ENCODE peak calls at places on chromosome 18, in six cellular contexts. One of them, this sample, is unnamed.
A peak's percentile ranks its signal among the peaks of the same experiment; 100 is the strongest.

GRCh38 chr18:56873441-56874140 is 222.4 kb downstream of the WDR7 start:
- DNase-seq in HepG2: peak; percentile 28
- DNase-seq in uterus: no peak
- DNase-seq in OCI-LY7: peak; percentile 17
- DNase-seq in fibroblast of pulmonary artery: peak; percentile 55
- DNase-seq in AG04450: no peak
- DNase-seq in this sample: no peak

GRCh38 chr18:45136381-45137088 is 455.8 kb downstream of the SETBP1 start:
- DNase-seq in AG04450: no peak
- DNase-seq in HepG2: no peak
- DNase-seq in OCI-LY7: no peak
- DNase-seq in fibroblast of pulmonary artery: no peak
- DNase-seq in uterus: no peak
- DNase-seq in this sample: no peak

GRCh38 chr18:21481739-21482138 is 118.8 kb downstream of the ESCO1 start:
- DNase-seq in OCI-LY7: no peak
- DNase-seq in uterus: no peak
- DNase-seq in HepG2: no peak
- DNase-seq in AG04450: no peak
- DNase-seq in fibroblast of pulmonary artery: no peak
- DNase-seq in this sample: no peak

GRCh38 chr18:44766461-44766860 is 85.8 kb downstream of the SETBP1 start:
- DNase-seq in AG04450: no peak
- DNase-seq in uterus: no peak
- DNase-seq in fibroblast of pulmonary artery: no peak
- DNase-seq in HepG2: no peak
- DNase-seq in OCI-LY7: no peak
- DNase-seq in this sample: no peak

GRCh38 chr18:25223211-25223610 is 128.8 kb downstream of the ZNF521 start:
- DNase-seq in uterus: no peak
- DNase-seq in AG04450: no peak
- DNase-seq in fibroblast of pulmonary artery: no peak
- DNase-seq in OCI-LY7: no peak
- DNase-seq in HepG2: no peak
- DNase-seq in this sample: no peak

GRCh38 chr18:57797209-57797651 is 5.9 kb downstream of the ATP8B1 start:
- DNase-seq in uterus: no peak
- DNase-seq in HepG2: peak; percentile 93
- DNase-seq in fibroblast of pulmonary artery: no peak
- DNase-seq in OCI-LY7: no peak
- DNase-seq in AG04450: no peak
- DNase-seq in this sample: no peak

GRCh38 chr18:50277935-50278334 is 3.4 kb downstream of the MBD1 start:
- DNase-seq in AG04450: no peak
- DNase-seq in HepG2: no peak
- DNase-seq in uterus: no peak
- DNase-seq in fibroblast of pulmonary artery: peak; percentile 73
- DNase-seq in OCI-LY7: no peak
- DNase-seq in this sample: no peak

GRCh38 chr18:79952996-79953559 is 1.6 kb upstream of the SLC66A2 start:
- DNase-seq in HepG2: no peak
- DNase-seq in OCI-LY7: no peak
- DNase-seq in uterus: no peak
- DNase-seq in fibroblast of pulmonary artery: no peak
- DNase-seq in AG04450: no peak
- DNase-seq in this sample: no peak

GRCh38 chr18:10410472-10411300 is 43.7 kb upstream of the APCDD1 start:
- DNase-seq in OCI-LY7: no peak
- DNase-seq in HepG2: no peak
- DNase-seq in uterus: no peak
- DNase-seq in AG04450: no peak
- DNase-seq in fibroblast of pulmonary artery: no peak
- DNase-seq in this sample: no peak

GRCh38 chr18:79530821-79531220 is 135.1 kb downstream of the NFATC1 start:
- DNase-seq in HepG2: no peak
- DNase-seq in fibroblast of pulmonary artery: no peak
- DNase-seq in uterus: peak; percentile 6
- DNase-seq in OCI-LY7: no peak
- DNase-seq in AG04450: no peak
- DNase-seq in this sample: no peak

GRCh38 chr18:75097491-75098225 is 111.3 kb downstream of the PTGR3 start:
- DNase-seq in AG04450: no peak
- DNase-seq in HepG2: no peak
- DNase-seq in uterus: no peak
- DNase-seq in OCI-LY7: no peak
- DNase-seq in fibroblast of pulmonary artery: no peak
- DNase-seq in this sample: no peak

GRCh38 chr18:9417081-9417841 is 58.1 kb upstream of the RALBP1 start:
- DNase-seq in OCI-LY7: no peak
- DNase-seq in fibroblast of pulmonary artery: peak; percentile 67
- DNase-seq in uterus: peak; percentile 38
- DNase-seq in HepG2: no peak
- DNase-seq in AG04450: no peak
- DNase-seq in this sample: peak; percentile 69

GRCh38 chr18:44474596-44474995 is 206.1 kb upstream of the SETBP1 start:
- DNase-seq in AG04450: no peak
- DNase-seq in OCI-LY7: no peak
- DNase-seq in HepG2: no peak
- DNase-seq in uterus: no peak
- DNase-seq in fibroblast of pulmonary artery: no peak
- DNase-seq in this sample: no peak

GRCh38 chr18:61443311-61443710 is 110.1 kb downstream of the CDH20 start:
- DNase-seq in OCI-LY7: no peak
- DNase-seq in AG04450: no peak
- DNase-seq in HepG2: no peak
- DNase-seq in uterus: no peak
- DNase-seq in fibroblast of pulmonary artery: no peak
- DNase-seq in this sample: no peak

GRCh38 chr18:52082250-52082649 is 257.7 kb upstream of the DCC start:
- DNase-seq in HepG2: peak; percentile 7
- DNase-seq in uterus: no peak
- DNase-seq in AG04450: no peak
- DNase-seq in fibroblast of pulmonary artery: no peak
- DNase-seq in OCI-LY7: no peak
- DNase-seq in this sample: no peak

GRCh38 chr18:55265916-55266488 is 306.7 kb upstream of the CCDC68 start:
- DNase-seq in fibroblast of pulmonary artery: peak; percentile 53
- DNase-seq in uterus: no peak
- DNase-seq in HepG2: no peak
- DNase-seq in OCI-LY7: no peak
- DNase-seq in AG04450: no peak
- DNase-seq in this sample: no peak

GRCh38 chr18:24968233-24968775 is 383.7 kb downstream of the ZNF521 start:
- DNase-seq in HepG2: no peak
- DNase-seq in OCI-LY7: no peak
- DNase-seq in AG04450: no peak
- DNase-seq in uterus: no peak
- DNase-seq in fibroblast of pulmonary artery: no peak
- DNase-seq in this sample: no peak

GRCh38 chr18:39305756-39306155 is 1740.2 kb upstream of the CELF4 start:
- DNase-seq in AG04450: no peak
- DNase-seq in fibroblast of pulmonary artery: no peak
- DNase-seq in uterus: no peak
- DNase-seq in HepG2: no peak
- DNase-seq in OCI-LY7: no peak
- DNase-seq in this sample: no peak

GRCh38 chr18:616380-616995 is 19.7 kb downstream of the CLUL1 start:
- DNase-seq in HepG2: peak; percentile 35
- DNase-seq in uterus: no peak
- DNase-seq in fibroblast of pulmonary artery: peak; percentile 77
- DNase-seq in AG04450: no peak
- DNase-seq in OCI-LY7: peak; percentile 46
- DNase-seq in this sample: no peak

GRCh38 chr18:12405066-12405465 is 2.7 kb upstream of the PRELID3A start:
- DNase-seq in fibroblast of pulmonary artery: no peak
- DNase-seq in AG04450: no peak
- DNase-seq in OCI-LY7: no peak
- DNase-seq in HepG2: no peak
- DNase-seq in uterus: no peak
- DNase-seq in this sample: no peak

GRCh38 chr18:55588001-55588875 is at the start of gene TCF4:
- DNase-seq in fibroblast of pulmonary artery: peak; percentile 76
- DNase-seq in HepG2: no peak
- DNase-seq in AG04450: no peak
- DNase-seq in OCI-LY7: peak; percentile 55
- DNase-seq in uterus: peak; percentile 47
- DNase-seq in this sample: no peak

GRCh38 chr18:78406743-78407455 is 572.7 kb upstream of the SALL3 start:
- DNase-seq in fibroblast of pulmonary artery: no peak
- DNase-seq in uterus: no peak
- DNase-seq in HepG2: no peak
- DNase-seq in OCI-LY7: no peak
- DNase-seq in AG04450: no peak
- DNase-seq in this sample: no peak

GRCh38 chr18:80159713-80160636 is 50.9 kb downstream of the ADNP2 start:
- DNase-seq in HepG2: no peak
- DNase-seq in AG04450: no peak
- DNase-seq in OCI-LY7: no peak
- DNase-seq in uterus: no peak
- DNase-seq in fibroblast of pulmonary artery: peak; percentile 51
- DNase-seq in this sample: no peak

GRCh38 chr18:46042571-46043123 is 29.4 kb downstream of the PSTPIP2 start:
- DNase-seq in HepG2: no peak
- DNase-seq in AG04450: no peak
- DNase-seq in fibroblast of pulmonary artery: peak; percentile 90
- DNase-seq in OCI-LY7: no peak
- DNase-seq in uterus: no peak
- DNase-seq in this sample: no peak

GRCh38 chr18:10750386-10751035 is 224.7 kb downstream of the NAPG start:
- DNase-seq in HepG2: peak; percentile 60
- DNase-seq in fibroblast of pulmonary artery: peak; percentile 69
- DNase-seq in uterus: no peak
- DNase-seq in OCI-LY7: no peak
- DNase-seq in AG04450: no peak
- DNase-seq in this sample: no peak

GRCh38 chr18:32328974-32329373 is 139.1 kb downstream of the MEP1B start:
- DNase-seq in fibroblast of pulmonary artery: no peak
- DNase-seq in HepG2: no peak
- DNase-seq in OCI-LY7: no peak
- DNase-seq in AG04450: no peak
- DNase-seq in uterus: no peak
- DNase-seq in this sample: no peak

GRCh38 chr18:63476666-63477065 is at the start of gene SERPINB5:
- DNase-seq in HepG2: no peak
- DNase-seq in AG04450: no peak
- DNase-seq in fibroblast of pulmonary artery: no peak
- DNase-seq in OCI-LY7: no peak
- DNase-seq in uterus: no peak
- DNase-seq in this sample: no peak
- H3K4me3 ChIP-seq in HepG2: no peak within 1 kb of the TSS
- H3K4me3 ChIP-seq in AG04450: no peak within 1 kb of the TSS
- H3K4me3 ChIP-seq in fibroblast of pulmonary artery: no peak within 1 kb of the TSS
- H3K4me3 ChIP-seq in OCI-LY7: no peak within 1 kb of the TSS
- H3K4me3 ChIP-seq in uterus: no peak within 1 kb of the TSS
- H3K4me3 ChIP-seq in this sample: no peak within 1 kb of the TSS

DNA sequence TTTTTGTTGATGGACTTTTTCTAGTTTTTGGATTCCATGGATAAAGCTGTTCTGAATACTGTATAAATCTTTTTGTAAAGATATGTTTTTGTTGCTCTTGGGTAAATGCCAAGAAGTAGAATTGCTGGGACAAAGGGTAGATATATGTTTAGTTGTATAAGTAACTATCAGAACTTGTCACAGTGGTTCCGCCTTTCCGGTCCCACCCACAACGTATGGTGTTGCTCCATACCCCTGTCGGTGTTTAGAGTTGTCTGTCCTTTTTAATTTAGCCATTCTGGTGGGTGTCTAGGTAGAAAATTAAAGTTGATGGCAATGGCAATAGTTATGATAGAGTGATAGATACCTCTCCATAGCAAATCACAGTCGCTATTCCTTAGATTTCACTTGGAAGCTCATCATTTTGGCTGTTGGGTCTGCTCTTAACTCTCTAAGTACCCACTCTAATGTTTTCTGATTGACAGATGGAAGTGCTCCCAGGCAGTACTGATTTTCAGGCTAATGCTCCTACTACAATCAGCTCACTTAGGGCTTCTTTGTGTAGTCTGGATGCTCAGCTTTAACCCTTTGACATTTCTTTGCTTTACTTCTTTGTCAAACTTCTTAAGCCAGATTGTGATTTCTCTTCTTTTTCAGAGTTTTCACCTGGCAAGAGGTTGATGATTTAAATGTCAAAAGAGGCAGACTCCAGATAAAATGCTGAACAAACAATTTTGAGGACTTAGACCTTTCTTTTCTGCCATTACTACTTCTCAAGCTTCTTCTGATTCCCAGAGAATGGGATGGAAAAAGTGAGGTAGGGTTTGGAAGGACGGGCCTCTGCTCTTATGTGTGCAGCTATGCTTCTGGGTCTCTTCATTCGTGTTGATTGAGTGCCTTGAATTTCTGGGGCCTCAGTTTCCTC is 156.4 kb downstream of the AQP4 start:
- DNase-seq in AG04450: no peak
- DNase-seq in OCI-LY7: no peak
- DNase-seq in HepG2: no peak
- DNase-seq in uterus: no peak
- DNase-seq in fibroblast of pulmonary artery: peak; percentile 1
- DNase-seq in this sample: no peak
- TF ChIP-seq CTCF in AG04450: no peak
- TF ChIP-seq CTCF in OCI-LY7: no peak
- TF ChIP-seq CTCF in HepG2: no peak
- TF ChIP-seq CTCF in uterus: no peak
- TF ChIP-seq CTCF in fibroblast of pulmonary artery: no peak
- TF ChIP-seq CTCF in this sample: no peak

GRCh38 chr18:3605562-3606443 is 155.8 kb downstream of the TGIF1 start:
- DNase-seq in HepG2: no peak
- DNase-seq in fibroblast of pulmonary artery: peak; percentile 64
- DNase-seq in uterus: no peak
- DNase-seq in OCI-LY7: no peak
- DNase-seq in AG04450: no peak
- DNase-seq in this sample: no peak
- H3K4me3 ChIP-seq in HepG2: peak overlapping the region; percentile 45
- H3K4me3 ChIP-seq in fibroblast of pulmonary artery: peak overlapping the region; percentile 54
- H3K4me3 ChIP-seq in uterus: peak overlapping the region; percentile 32
- H3K4me3 ChIP-seq in OCI-LY7: peak overlapping the region; percentile 60
- H3K4me3 ChIP-seq in AG04450: peak overlapping the region; percentile 57
- H3K4me3 ChIP-seq in this sample: peak overlapping the region; percentile 48

DNA sequence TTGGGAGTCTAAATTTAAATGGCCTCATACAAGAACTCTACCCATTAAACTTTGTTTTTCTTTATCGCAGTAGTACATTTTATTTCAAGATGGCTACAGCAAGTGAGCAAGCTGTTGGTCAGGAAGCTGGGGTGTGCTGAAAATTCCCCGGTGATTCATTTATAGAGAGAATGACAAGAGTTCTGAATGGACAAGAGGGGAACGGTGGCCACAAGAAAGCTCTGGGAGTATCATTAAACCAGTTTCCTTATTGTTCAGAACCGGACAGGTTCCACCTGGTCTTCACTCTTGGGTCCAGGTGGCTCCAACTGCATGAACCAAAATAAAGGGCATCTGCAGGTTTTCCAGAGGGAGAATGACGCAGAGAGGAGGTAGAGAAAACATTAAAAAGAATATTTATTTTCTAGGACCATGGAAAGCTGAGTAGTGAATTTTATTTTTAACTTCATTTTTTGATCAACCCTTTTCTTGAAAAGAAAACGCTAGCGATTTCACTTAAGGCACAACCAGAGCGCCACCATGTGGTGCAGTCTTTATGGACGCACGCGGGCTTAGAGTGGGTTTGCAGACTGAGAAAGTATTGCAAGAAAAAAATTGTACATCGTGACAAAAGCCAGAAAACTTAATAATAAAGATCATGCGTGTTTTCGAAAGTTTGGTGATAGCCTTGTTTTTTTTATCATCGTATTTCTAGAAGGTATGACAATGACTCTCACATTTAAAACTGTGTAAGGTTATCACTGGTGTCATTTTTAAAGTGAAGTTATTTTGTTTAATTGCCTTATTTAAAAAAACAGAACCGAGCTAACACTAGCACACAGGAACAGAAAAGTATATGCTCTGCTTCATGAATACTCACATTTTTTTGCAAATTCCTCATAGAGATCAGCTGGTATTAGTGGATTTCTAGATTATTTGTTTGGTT is 97.9 kb upstream of the NOL4 start:
- DNase-seq in OCI-LY7: peak; percentile 66
- DNase-seq in HepG2: peak; percentile 59
- DNase-seq in uterus: no peak
- DNase-seq in AG04450: peak; percentile 8
- DNase-seq in fibroblast of pulmonary artery: peak; percentile 74
- DNase-seq in this sample: peak; percentile 36
- TF ChIP-seq CTCF in OCI-LY7: peak; percentile 79
- TF ChIP-seq CTCF in HepG2: peak; percentile 70
- TF ChIP-seq CTCF in uterus: no peak
- TF ChIP-seq CTCF in AG04450: peak; percentile 71
- TF ChIP-seq CTCF in fibroblast of pulmonary artery: peak; percentile 69
- TF ChIP-seq CTCF in this sample: peak; percentile 98

This sample was measured in epithelial cell of proximal tubule.